ENCODE peak calls at places on chromosomes 13 and 19, in four cellular contexts. U is omental fat pad, C is colonic mucosa, M is amniotic stem cell. E is an unnamed sample.

GRCh38 chr13:111031531-111031961 is 83.6 kb upstream of the ARHGEF7 start:
- DNase-seq in U (no peak), C (no peak), M (peak; percentile 77), E (no peak)

GRCh38 chr13:79681069-79681468 is 200.1 kb downstream of the NDFIP2 start:
- DNase-seq in U (no peak), C (no peak), M (no peak), E (no peak)

GRCh38 chr19:13164370-13165090 is 14.3 kb downstream of the IER2 start:
- DNase-seq in U (no peak), C (peak; percentile 81), M (no peak), E (peak; percentile 75)

GRCh38 chr19:16522559-16523377 is 19.5 kb downstream of the CHERP start:
- DNase-seq in U (no peak), C (no peak), M (no peak), E (no peak)

GRCh38 chr19:16660763-16661479 is at the start of gene TMEM38A:
- DNase-seq in U (no peak), C (peak; percentile 58), M (no peak), E (peak; percentile 66)

GRCh38 chr19:35123573-35123972 is 8.0 kb downstream of the FXYD3 start:
- DNase-seq in U (no peak), C (peak; percentile 71), M (no peak), E (peak; percentile 80)

GRCh38 chr13:76792680-76793334 is 93.4 kb downstream of the KCTD12 start:
- DNase-seq in U (no peak), C (peak; percentile 29), M (peak; percentile 27), E (no peak)

GRCh38 chr19:41530184-41530534 is 45.8 kb upstream of the CEACAM21 start:
- DNase-seq in U (no peak), C (no peak), M (no peak), E (no peak)

GRCh38 chr19:1132625-1133383 is 29.0 kb downstream of the GPX4 start:
- DNase-seq in U (no peak), C (no peak), M (no peak), E (peak; percentile 50)

GRCh38 chr13:55528434-55528833 is 1612.3 kb upstream of the PRR20A start:
- DNase-seq in U (no peak), C (no peak), M (no peak), E (no peak)

GRCh38 chr13:44465318-44465717 is 91.7 kb downstream of the SERP2 start:
- DNase-seq in U (no peak), C (no peak), M (no peak), E (no peak)

GRCh38 chr19:40398417-40399056 is 8.6 kb upstream of the HIPK4 start:
- DNase-seq in U (no peak), C (peak; percentile 78), M (no peak), E (peak; percentile 57)

GRCh38 chr19:41563847-41564514 is 12.0 kb upstream of the CEACAM21 start:
- DNase-seq in U (no peak), C (no peak), M (no peak), E (no peak)

GRCh38 chr13:32340917-32341316 is 25.6 kb downstream of the BRCA2 start:
- DNase-seq in U (no peak), C (no peak), M (no peak), E (no peak)

GRCh38 chr19:336067-336614 is 8.5 kb downstream of the MIER2 start:
- DNase-seq in U (no peak), C (no peak), M (no peak), E (no peak)

GRCh38 chr19:56840452-56841193 is at the start of the genes PEG3 and ZIM2:
- DNase-seq in U (peak; percentile 42), C (peak; percentile 26), M (no peak), E (peak; percentile 47)

GRCh38 chr13:26656919-26657318 is 99.4 kb downstream of the WASF3 start:
- DNase-seq in U (no peak), C (no peak), M (peak; percentile 4), E (no peak)

GRCh38 chr13:103188688-103189326 is 122.6 kb upstream of the SLC10A2 start:
- DNase-seq in U (no peak), C (no peak), M (peak; percentile 8), E (no peak)

GRCh38 chr19:10167459-10167858 is 27.3 kb downstream of the DNMT1 start:
- DNase-seq in U (no peak), C (no peak), M (no peak), E (no peak)

GRCh38 chr13:98450012-98450411 is 126.9 kb downstream of the STK24 start:
- DNase-seq in U (no peak), C (no peak), M (no peak), E (no peak)

GRCh38 chr13:42497798-42498197 is 76.2 kb upstream of the TNFSF11 start:
- DNase-seq in U (no peak), C (no peak), M (no peak), E (no peak)

GRCh38 chr13:107847406-107847805 is 367.9 kb downstream of the LIG4 start:
- DNase-seq in U (no peak), C (no peak), M (no peak), E (no peak)

GRCh38 chr19:31316201-31316951 is 32.9 kb downstream of the TSHZ3 start:
- DNase-seq in U (no peak), C (no peak), M (no peak), E (no peak)

GRCh38 chr19:8663920-8664670 is 33.7 kb downstream of the NFILZ start:
- DNase-seq in U (no peak), C (no peak), M (no peak), E (no peak)

GRCh38 chr13:99501952-99502310 is 659 bp downstream of the TM9SF2 start:
- DNase-seq in U (no peak), C (peak; percentile 55), M (no peak), E (peak; percentile 38)

GRCh38 chr19:33438016-33438671 is 64.6 kb downstream of the CEBPG start:
- DNase-seq in U (no peak), C (no peak), M (no peak), E (no peak)

GRCh38 chr19:6580313-6580712 is 10.6 kb downstream of the CD70 start:
- DNase-seq in U (no peak), C (no peak), M (no peak), E (no peak)

GRCh38 chr13:74550039-74550438 is 415.8 kb upstream of the KLF12 start:
- DNase-seq in U (no peak), C (no peak), M (no peak), E (no peak)

GRCh38 chr19:12779162-12779993 is 4.0 kb upstream of the HOOK2 start:
- DNase-seq in U (no peak), C (peak; percentile 51), M (no peak), E (peak; percentile 53)

GRCh38 chr13:40982772-40983171 is 36.3 kb downstream of the ELF1 start:
- DNase-seq in U (no peak), C (peak; percentile 63), M (no peak), E (peak; percentile 50)